ENCODE peak calls at places on chromosome 19, in five cellular contexts. E is H1, A is upper lobe of left lung, M is psoas muscle, I is keratinocyte. C is an unnamed sample.

GRCh38 chr19:8224394-8225145 is 15.4 kb downstream of the CERS4 start:
- DNase-seq in E (no peak), A (no peak), M (peak), I (peak), C (no peak)

GRCh38 chr19:37979547-37980082 is 72.6 kb downstream of the SIPA1L3 start:
- DNase-seq in E (no peak), A (peak), M (no peak), I (no peak), C (no peak)

GRCh38 chr19:28289294-28290063 is 923.5 kb downstream of the UQCRFS1 start:
- DNase-seq in E (no peak), A (peak), M (no peak), I (no peak), C (no peak)

GRCh38 chr19:1172353-1173159 is 1.5 kb downstream of the SBNO2 start:
- DNase-seq in E (no peak), A (peak), M (peak), I (no peak), C (no peak)

GRCh38 chr19:53868892-53869804 is 1.5 kb downstream of the MYADM start:
- DNase-seq in E (peak), A (peak), M (peak), I (no peak), C (peak)

GRCh38 chr19:10339380-10339960 is at the start of gene ICAM3:
- DNase-seq in E (peak), A (peak), M (no peak), I (no peak), C (peak)

GRCh38 chr19:52142001-52142595 is 2.4 kb upstream of the ZNF616 start:
- DNase-seq in E (no peak), A (no peak), M (no peak), I (peak), C (no peak)

GRCh38 chr19:30719991-30720329 is 347.8 kb downstream of the ZNF536 start:
- DNase-seq in E (peak), A (no peak), M (peak), I (no peak), C (no peak)

GRCh38 chr19:50659318-50660082 is 10.3 kb downstream of the C19orf81 start:
- DNase-seq in E (no peak), A (no peak), M (no peak), I (no peak), C (no peak)

GRCh38 chr19:7863157-7863970 is 10.8 kb downstream of the PRR36 start:
- DNase-seq in E (peak), A (no peak), M (peak), I (no peak), C (no peak)

GRCh38 chr19:5520501-5520900 is 47.3 kb downstream of the TINCR start:
- DNase-seq in E (no peak), A (no peak), M (no peak), I (no peak), C (no peak)

GRCh38 chr19:5519076-5519475 is 48.7 kb downstream of the TINCR start:
- DNase-seq in E (no peak), A (no peak), M (no peak), I (no peak), C (no peak)

GRCh38 chr19:5514001-5514400 is 53.8 kb downstream of the TINCR start:
- DNase-seq in E (no peak), A (no peak), M (no peak), I (no peak), C (no peak)

GRCh38 chr19:5515737-5516136 is 52.0 kb downstream of the TINCR start:
- DNase-seq in E (peak), A (no peak), M (no peak), I (no peak), C (no peak)
- TF ChIP-seq CTCF in E (peak), A (no peak), M (no peak), I (peak), C (no peak)

GRCh38 chr19:42315024-42315423 is 1.9 kb downstream of the TMEM145 start:
- DNase-seq in E (no peak), A (no peak), M (no peak), I (no peak), C (no peak)

GRCh38 chr19:42311612-42312160 is 1.4 kb upstream of the TMEM145 start:
- DNase-seq in E (peak), A (no peak), M (no peak), I (no peak), C (no peak)

GRCh38 chr19:42312370-42312769 is 739 bp upstream of the TMEM145 start:
- DNase-seq in E (no peak), A (no peak), M (no peak), I (no peak), C (no peak)

GRCh38 chr19:42313840-42314755 is 989 bp downstream of the TMEM145 start:
- DNase-seq in E (no peak), A (no peak), M (no peak), I (no peak), C (no peak)

DNA sequence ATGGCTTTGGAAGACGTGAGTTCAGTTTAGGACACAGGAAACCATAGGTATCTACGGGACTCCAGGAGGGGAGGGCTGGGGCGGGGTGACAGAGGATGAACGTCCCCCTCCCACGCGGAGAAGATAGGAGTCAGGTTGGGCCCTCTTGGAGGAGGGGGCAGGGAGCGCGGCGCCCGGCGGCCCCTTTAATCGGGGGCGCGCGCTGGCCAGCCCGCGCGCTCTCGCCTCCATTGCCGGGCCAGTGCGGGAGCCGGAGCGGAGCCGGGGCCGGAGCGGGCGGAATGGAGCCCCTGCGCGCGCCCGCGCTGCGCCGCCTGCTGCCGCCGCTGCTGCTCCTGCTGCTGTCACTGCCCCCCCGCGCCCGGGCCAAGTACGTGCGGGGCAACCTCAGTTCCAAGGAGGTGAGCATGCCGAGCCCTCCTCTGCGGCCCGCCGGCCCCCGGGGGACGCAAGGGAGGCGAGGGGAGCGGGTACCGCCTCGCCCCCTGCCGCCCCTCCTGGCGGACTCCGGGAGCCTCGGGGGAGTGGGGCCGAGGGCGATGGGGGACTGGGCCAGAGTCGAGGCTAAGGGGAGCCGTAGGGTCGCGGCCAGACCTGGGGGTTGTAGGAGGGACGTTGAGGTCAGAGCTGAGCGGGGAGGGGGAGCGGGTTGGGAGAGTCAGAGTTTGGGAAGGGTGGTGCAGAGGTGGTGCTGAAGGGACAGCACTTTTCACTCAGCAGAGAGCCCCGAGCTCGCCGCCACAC is at the start of gene TMEM145:
- DNase-seq in E (peak), A (peak), M (peak), I (no peak), C (peak)
- TF ChIP-seq CTCF in E (peak), A (no peak), M (no peak), I (peak), C (peak)

DNA sequence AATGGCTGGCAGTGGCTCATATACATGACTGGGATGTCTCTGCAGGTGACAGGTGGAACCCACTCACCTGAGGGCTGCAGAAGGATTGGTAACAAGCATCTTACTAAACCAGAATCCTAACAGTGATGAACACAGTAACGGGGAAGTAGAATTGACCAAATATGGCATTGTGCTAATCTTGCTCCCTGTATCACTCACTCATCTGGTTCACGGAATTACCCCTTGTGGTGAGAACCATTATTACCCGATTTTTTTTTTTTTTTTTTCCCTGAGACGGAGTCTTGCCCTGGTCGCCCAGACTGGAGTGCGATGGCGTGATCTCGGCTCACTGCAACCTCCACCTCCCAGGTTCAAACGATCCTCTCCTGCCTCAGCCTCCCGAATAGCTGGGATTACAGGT is 69.5 kb downstream of the PTPRS start:
- DNase-seq in E (no peak), A (no peak), M (no peak), I (no peak), C (no peak)
- TF ChIP-seq CTCF in E (no peak), A (peak), M (no peak), I (no peak), C (no peak)

GRCh38 chr19:56960959-56961622 is 120.6 kb upstream of the PEG3 start:
- DNase-seq in E (no peak), A (no peak), M (no peak), I (no peak), C (no peak)

GRCh38 chr19:56959211-56959610 is 118.7 kb upstream of the PEG3 start:
- DNase-seq in E (no peak), A (no peak), M (no peak), I (no peak), C (no peak)

GRCh38 chr19:56955637-56956216 is 115.2 kb upstream of the PEG3 start:
- DNase-seq in E (no peak), A (no peak), M (no peak), I (no peak), C (no peak)

GRCh38 chr19:56956503-56957226 is 116.1 kb upstream of the PEG3 start:
- DNase-seq in E (no peak), A (no peak), M (no peak), I (no peak), C (no peak)

GRCh38 chr19:56958428-56958827 is 117.9 kb upstream of the PEG3 start:
- DNase-seq in E (no peak), A (no peak), M (no peak), I (no peak), C (no peak)
- TF ChIP-seq CTCF in E (no peak), A (no peak), M (no peak), I (no peak), C (no peak)

DNA sequence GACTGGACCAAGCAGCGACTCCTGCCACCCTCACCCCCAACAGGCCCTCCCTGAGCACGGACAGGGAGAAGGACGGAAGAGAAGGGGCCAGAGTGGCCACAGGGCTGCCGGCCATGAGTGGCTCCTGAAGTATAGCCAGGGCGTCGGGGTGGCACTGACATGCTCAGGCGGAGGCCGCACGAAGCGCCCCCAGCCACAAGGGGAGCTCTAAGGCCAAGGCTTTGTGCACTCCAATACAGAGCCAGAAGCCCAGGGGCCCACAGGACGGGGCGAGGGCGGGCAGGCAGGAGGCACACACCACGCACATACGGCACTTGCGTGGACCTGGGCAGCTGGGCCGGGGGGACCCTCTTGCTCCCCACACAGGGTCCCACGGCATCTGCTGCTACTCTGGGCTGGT is 52.0 kb downstream of the KLF2 start:
- DNase-seq in E (peak), A (peak), M (peak), I (no peak), C (no peak)
- TF ChIP-seq CTCF in E (peak), A (peak), M (peak), I (peak), C (peak)

GRCh38 chr19:13033819-13034611 is 38.7 kb downstream of the NFIX start:
- DNase-seq in E (peak), A (no peak), M (peak), I (no peak), C (peak)
- TF ChIP-seq CTCF in E (peak), A (peak), M (peak), I (peak), C (peak)

DNA sequence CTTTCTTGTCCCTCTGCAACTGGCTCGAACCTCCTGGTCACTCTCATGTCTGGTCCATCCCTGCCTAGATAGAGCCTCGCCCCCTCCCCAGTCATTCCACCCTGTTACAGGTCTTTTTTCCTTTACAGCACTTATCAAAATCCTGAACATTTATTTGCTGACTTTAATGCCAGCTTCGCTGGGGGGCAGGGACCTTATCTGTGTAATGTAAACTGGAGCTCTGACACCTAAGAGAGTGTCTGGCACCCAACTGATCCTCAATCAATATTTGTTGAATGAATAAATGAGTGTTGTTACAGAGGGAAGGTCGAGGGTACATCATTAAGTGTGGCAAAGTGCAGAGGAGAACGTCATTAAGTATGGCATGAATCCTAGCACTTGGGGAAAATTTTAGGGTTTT is 16.7 kb downstream of the FAAP24 start:
- DNase-seq in E (no peak), A (no peak), M (no peak), I (no peak), C (no peak)
- TF ChIP-seq CTCF in E (no peak), A (no peak), M (no peak), I (no peak), C (no peak)

DNA sequence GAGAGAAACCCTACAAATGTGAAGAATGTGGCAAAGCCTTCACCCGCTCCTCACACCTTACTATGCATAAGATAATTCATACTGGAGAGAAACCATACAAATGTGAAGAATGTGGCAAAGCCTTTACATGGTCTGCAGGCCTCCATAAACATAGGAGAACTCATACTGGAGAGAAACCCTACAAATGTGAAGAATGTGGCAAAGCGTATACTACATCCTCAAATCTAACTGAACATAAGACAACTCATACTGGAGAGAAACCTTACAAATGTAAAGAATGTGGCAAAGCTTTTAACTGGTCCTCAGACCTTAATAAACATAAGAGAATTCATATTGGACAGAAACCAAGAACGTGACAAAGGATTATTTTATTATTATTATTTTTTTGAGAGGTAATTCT is 30.7 kb downstream of the ZNF486 start:
- DNase-seq in E (no peak), A (no peak), M (no peak), I (no peak), C (no peak)
- TF ChIP-seq CTCF in E (no peak), A (no peak), M (no peak), I (no peak), C (no peak)

DNA sequence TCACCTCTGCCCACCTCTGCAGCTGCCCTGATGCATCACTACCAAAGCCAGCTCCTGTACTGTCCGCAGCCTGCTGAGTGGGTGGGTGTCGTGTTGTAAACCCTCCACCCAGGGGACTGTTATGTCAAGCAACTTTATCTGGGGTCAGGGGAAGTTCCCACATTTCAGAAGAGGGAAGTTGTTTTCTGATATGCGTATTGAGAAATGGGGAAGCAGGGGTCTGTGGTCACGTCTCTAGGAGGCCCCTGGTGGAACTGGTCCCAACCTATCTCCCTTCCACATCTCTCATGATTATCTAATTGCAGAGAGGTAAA is 31.2 kb downstream of the CLEC17A start:
- DNase-seq in E (no peak), A (no peak), M (no peak), I (no peak), C (peak)
- TF ChIP-seq CTCF in E (no peak), A (no peak), M (no peak), I (no peak), C (no peak)

GRCh38 chr19:39345956-39346355 is 3.7 kb downstream of the SAMD4B start:
- DNase-seq in E (no peak), A (no peak), M (no peak), I (no peak), C (no peak)
- TF ChIP-seq CTCF in E (no peak), A (no peak), M (no peak), I (no peak), C (no peak)

C was measured in GM13977.